ENCODE peak calls at places on chromosomes 11 and 22, in eight cellular contexts. F is iPS-NIHi11; W is AG04450; Z is OCI-M1; D is activated CD4-positive, alpha-beta T cell treated with anti-CD3 and anti-CD28 coated beads, Interleukin-2, amount 10 ng/mL, durations not matched to agents 7 days and 5 days; E is ascending aorta; M is stimulated activated CD4-positive, alpha-beta T cell treated with anti-CD3 and anti-CD28 coated beads, Interleukin-12 subunit alpha, Interleukin-12 subunit beta, amount 100 ng/mL, for 4 hours; O is ACHN. X is an unnamed sample.

GRCh38 chr11:117831661-117832415 is 7.3 kb upstream of the FXYD2 start:
- DNase-seq in F (no peak), W (no peak), Z (no peak), D (no peak), E (no peak), M (no peak), O (no peak), X (no peak)

GRCh38 chr11:48034926-48035876 is 54.8 kb downstream of the PTPRJ start:
- DNase-seq in F (no peak), W (no peak), Z (no peak), D (no peak), E (peak), M (no peak), O (no peak), X (no peak)

GRCh38 chr22:20663941-20664593 is 109.8 kb upstream of the SERPIND1 start:
- DNase-seq in F (no peak), W (no peak), Z (no peak), D (no peak), E (no peak), M (no peak), O (no peak), X (no peak)

GRCh38 chr11:29310016-29310415 is 706.8 kb downstream of the KCNA4 start:
- DNase-seq in F (no peak), W (peak), Z (no peak), D (no peak), E (no peak), M (no peak), O (no peak), X (peak)

GRCh38 chr11:69542314-69543168 is 61.1 kb downstream of the LINC01488 start:
- DNase-seq in F (no peak), W (no peak), Z (no peak), D (no peak), E (no peak), M (no peak), O (no peak), X (no peak)

GRCh38 chr22:25067851-25068421 is 115.4 kb downstream of the KIAA1671 start:
- DNase-seq in F (no peak), W (no peak), Z (no peak), D (peak), E (peak), M (peak), O (no peak), X (no peak)

GRCh38 chr11:41177791-41178190 is 281.7 kb downstream of the LRRC4C start:
- DNase-seq in F (no peak), W (no peak), Z (no peak), D (no peak), E (no peak), M (no peak), O (no peak), X (no peak)

GRCh38 chr22:36358533-36359171 is 29.1 kb downstream of the MYH9 start:
- DNase-seq in F (no peak), W (no peak), Z (no peak), D (no peak), E (no peak), M (no peak), O (peak), X (no peak)

GRCh38 chr22:32584650-32585049 is 110.0 kb downstream of the FBXO7 start:
- DNase-seq in F (no peak), W (no peak), Z (no peak), D (no peak), E (no peak), M (no peak), O (no peak), X (no peak)

GRCh38 chr22:20578192-20578591 is 70.8 kb downstream of the MED15 start:
- DNase-seq in F (no peak), W (no peak), Z (no peak), D (no peak), E (no peak), M (no peak), O (no peak), X (no peak)

GRCh38 chr11:83092488-83093384 is 21.0 kb upstream of the RAB30 start:
- DNase-seq in F (no peak), W (no peak), Z (no peak), D (no peak), E (no peak), M (no peak), O (peak), X (no peak)

GRCh38 chr22:28358244-28358777 is 321.3 kb downstream of the TTC28 start:
- DNase-seq in F (no peak), W (no peak), Z (no peak), D (no peak), E (no peak), M (no peak), O (no peak), X (no peak)

GRCh38 chr11:17575431-17576425 is 28.7 kb downstream of the OTOG start:
- DNase-seq in F (no peak), W (no peak), Z (no peak), D (no peak), E (no peak), M (no peak), O (no peak), X (no peak)

GRCh38 chr11:47861762-47862161 is 13.6 kb upstream of the NUP160 start:
- DNase-seq in F (no peak), W (no peak), Z (peak), D (no peak), E (no peak), M (no peak), O (peak), X (no peak)

GRCh38 chr11:20008190-20008801 is 152.0 kb downstream of the DBX1 start:
- DNase-seq in F (no peak), W (no peak), Z (peak), D (no peak), E (no peak), M (no peak), O (no peak), X (no peak)

GRCh38 chr11:119741369-119742262 is 12.6 kb upstream of the NECTIN1 start:
- DNase-seq in F (peak), W (no peak), Z (peak), D (peak), E (no peak), M (peak), O (peak), X (no peak)

GRCh38 chr11:3642071-3642951 is 519 bp upstream of the ART5 start:
- DNase-seq in F (peak), W (peak), Z (peak), D (peak), E (peak), M (peak), O (peak), X (peak)

GRCh38 chr11:113504586-113504985 is 29.4 kb upstream of the DRD2 start:
- DNase-seq in F (no peak), W (no peak), Z (peak), D (no peak), E (no peak), M (no peak), O (no peak), X (no peak)

GRCh38 chr22:27651486-27651885 is 150.1 kb downstream of the MN1 start:
- DNase-seq in F (no peak), W (no peak), Z (no peak), D (no peak), E (no peak), M (no peak), O (no peak), X (no peak)

GRCh38 chr22:47160141-47160541 is 397.7 kb downstream of the TBC1D22A start:
- DNase-seq in F (no peak), W (no peak), Z (no peak), D (no peak), E (no peak), M (no peak), O (no peak), X (no peak)

X was measured in non-pigmented ciliary epithelial cell.